ENCODE peak calls at places on chromosomes 3 and 15, in nine cellular contexts. S, Q, F, T, K, E, M, D and A are unnamed samples.

GRCh38 chr3:110894574-110894973 is 177.0 kb upstream of the NECTIN3 start:
- DNase-seq in S (no peak), Q (no peak), F (no peak), T (no peak), K (no peak), E (no peak), M (no peak), D (no peak), A (no peak)

GRCh38 chr15:92097473-92098178 is 244.1 kb downstream of the SLCO3A1 start:
- DNase-seq in S (no peak), Q (peak; percentile 12), F (peak; percentile 67), T (peak; percentile 14), K (peak; percentile 45), E (peak; percentile 10), M (peak; percentile 69), D (no peak), A (no peak)

GRCh38 chr3:13470894-13471574 is 9.1 kb upstream of the HDAC11 start:
- DNase-seq in S (no peak), Q (no peak), F (no peak), T (no peak), K (no peak), E (peak; percentile 92), M (no peak), D (no peak), A (no peak)

GRCh38 chr3:43104786-43105185 is 1.1 kb downstream of the POMGNT2 start:
- DNase-seq in S (no peak), Q (no peak), F (no peak), T (no peak), K (no peak), E (no peak), M (no peak), D (no peak), A (no peak)

GRCh38 chr3:58536501-58537411 is at the start of gene ACOX2:
- DNase-seq in S (peak; percentile 56), Q (no peak), F (no peak), T (no peak), K (no peak), E (no peak), M (peak; percentile 90), D (no peak), A (peak; percentile 79)

GRCh38 chr3:25182794-25183193 is 245.3 kb upstream of the RARB start:
- DNase-seq in S (no peak), Q (no peak), F (no peak), T (no peak), K (no peak), E (no peak), M (peak; percentile 5), D (no peak), A (no peak)

GRCh38 chr15:59371458-59372351 is 966 bp downstream of the MYO1E start:
- DNase-seq in S (peak; percentile 34), Q (no peak), F (peak; percentile 20), T (no peak), K (no peak), E (no peak), M (no peak), D (no peak), A (peak; percentile 41)

GRCh38 chr3:18058666-18059065 is 316.2 kb upstream of the TBC1D5 start:
- DNase-seq in S (no peak), Q (no peak), F (no peak), T (no peak), K (no peak), E (no peak), M (no peak), D (no peak), A (no peak)

GRCh38 chr15:49438970-49439631 is 16.1 kb downstream of the FGF7 start:
- DNase-seq in S (peak; percentile 15), Q (no peak), F (no peak), T (no peak), K (no peak), E (no peak), M (peak; percentile 68), D (no peak), A (peak; percentile 60)